ENCODE peak calls at places on chromosomes 7 and 10, in ten cellular contexts. A is osteoblast; D is fibroblast of lung; C is HCT116; B is OCI-LY7; H is K562; J is upper lobe of right lung; U is Peyer's patch; S is CD4-positive, CD25-positive, alpha-beta regulatory T cell; X is uterus. W is an unnamed sample.

GRCh38 chr10:125691160-125691981 is 8.4 kb upstream of the TEX36 start:
- DNase-seq in U (no peak), B (no peak), H (no peak), J (no peak), S (no peak), A (no peak), C (no peak), D (peak; percentile 95), X (no peak), W (no peak)

GRCh38 chr7:741191-741671 is 14.2 kb upstream of the PRKAR1B start:
- DNase-seq in U (no peak), X (no peak), C (no peak), A (peak; percentile 82), S (no peak), D (no peak), B (no peak), J (peak; percentile 55), H (no peak), W (no peak)

GRCh38 chr10:24723386-24723787 is 300 bp downstream of the ARHGAP21 start:
- DNase-seq in C (no peak), A (peak; percentile 88), D (peak; percentile 42), S (no peak), H (peak; percentile 38), B (peak; percentile 54), J (no peak), X (no peak), U (peak; percentile 65), W (peak; percentile 37)

GRCh38 chr10:124558339-124558685 is 96.7 kb downstream of the LHPP start:
- DNase-seq in S (no peak), H (no peak), D (no peak), X (no peak), C (no peak), A (no peak), U (no peak), J (no peak), B (no peak), W (peak; percentile 27)

GRCh38 chr7:13090959-13091358 is 403.5 kb downstream of the ARL4A start:
- DNase-seq in U (no peak), D (no peak), H (no peak), A (no peak), C (no peak), X (no peak), S (no peak), J (no peak), B (no peak), W (no peak)

GRCh38 chr10:61943699-61944444 is 42.4 kb downstream of the ARID5B start:
- DNase-seq in A (peak; percentile 37), H (no peak), B (peak; percentile 68), X (no peak), D (peak; percentile 77), U (no peak), J (no peak), S (no peak), C (no peak), W (no peak)

GRCh38 chr10:50558368-50558767 is 65.4 kb downstream of the SGMS1 start:
- DNase-seq in J (no peak), H (no peak), U (no peak), X (no peak), B (no peak), S (no peak), A (no peak), D (peak; percentile 68), C (no peak), W (no peak)

GRCh38 chr10:119734396-119735332 is 8.8 kb downstream of the INPP5F start:
- DNase-seq in U (no peak), A (peak; percentile 65), C (peak; percentile 41), X (no peak), J (no peak), S (no peak), B (no peak), H (no peak), D (peak; percentile 79), W (no peak)

GRCh38 chr7:18458830-18459229 is 36.7 kb upstream of the HDAC9 start:
- DNase-seq in S (no peak), X (no peak), U (no peak), J (no peak), A (no peak), H (no peak), C (no peak), D (peak; percentile 79), B (no peak), W (no peak)

GRCh38 chr10:102230264-102230860 is 4.3 kb downstream of the ELOVL3 start:
- DNase-seq in X (peak; percentile 33), J (peak; percentile 76), C (peak; percentile 91), S (peak; percentile 23), B (no peak), U (peak; percentile 56), D (peak; percentile 60), H (peak; percentile 54), A (peak; percentile 92), W (peak; percentile 84)

GRCh38 chr7:80876894-80877414 is 41.9 kb downstream of the SEMA3C start:
- DNase-seq in D (peak; percentile 85), X (no peak), S (no peak), U (peak; percentile 59), C (peak; percentile 36), B (no peak), A (no peak), J (no peak), H (no peak), W (no peak)
- H3K27ac ChIP-seq in D (no peak overlapping the region), X (no peak overlapping the region), S (no peak overlapping the region), U (no peak overlapping the region), C (peak overlapping the region; percentile 23), B (no peak overlapping the region), A (peak overlapping the region; percentile 25), J (no peak overlapping the region), H (no peak overlapping the region), W (no peak overlapping the region)

GRCh38 chr10:73060173-73060572 is 36.5 kb downstream of the P4HA1 start:
- DNase-seq in U (no peak), B (no peak), J (no peak), C (no peak), S (no peak), H (no peak), X (no peak), A (no peak), D (no peak), W (no peak)

GRCh38 chr10:73058057-73058591 is 38.5 kb downstream of the P4HA1 start:
- DNase-seq in B (no peak), U (no peak), A (no peak), J (no peak), H (no peak), D (no peak), S (no peak), C (no peak), X (no peak), W (no peak)

GRCh38 chr10:73060738-73061635 is 35.7 kb downstream of the P4HA1 start:
- DNase-seq in H (peak; percentile 43), X (no peak), B (peak; percentile 48), C (peak; percentile 19), U (no peak), J (no peak), A (peak; percentile 67), S (no peak), D (no peak), W (no peak)

GRCh38 chr10:73065441-73065840 is 31.2 kb downstream of the P4HA1 start:
- DNase-seq in B (no peak), H (no peak), S (no peak), U (no peak), J (no peak), C (no peak), D (no peak), A (no peak), X (no peak), W (no peak)

GRCh38 chr10:73061743-73062142 is 34.9 kb downstream of the P4HA1 start:
- DNase-seq in C (no peak), J (no peak), U (no peak), D (no peak), S (no peak), H (no peak), X (no peak), B (no peak), A (no peak), W (no peak)
- H3K36me3 ChIP-seq in C (peaks cover 5% of the 10 kb centered on the region), J (peaks cover 35% of the 10 kb centered on the region), U (no peaks in the 10 kb centered on the region), D (peaks cover 4% of the 10 kb centered on the region), S (peaks cover 11% of the 10 kb centered on the region), H (peaks cover 65% of the 10 kb centered on the region), X (no peaks in the 10 kb centered on the region), B (peaks cover 64% of the 10 kb centered on the region), A (peaks cover 24% of the 10 kb centered on the region), W (peaks cover 35% of the 10 kb centered on the region)

DNA sequence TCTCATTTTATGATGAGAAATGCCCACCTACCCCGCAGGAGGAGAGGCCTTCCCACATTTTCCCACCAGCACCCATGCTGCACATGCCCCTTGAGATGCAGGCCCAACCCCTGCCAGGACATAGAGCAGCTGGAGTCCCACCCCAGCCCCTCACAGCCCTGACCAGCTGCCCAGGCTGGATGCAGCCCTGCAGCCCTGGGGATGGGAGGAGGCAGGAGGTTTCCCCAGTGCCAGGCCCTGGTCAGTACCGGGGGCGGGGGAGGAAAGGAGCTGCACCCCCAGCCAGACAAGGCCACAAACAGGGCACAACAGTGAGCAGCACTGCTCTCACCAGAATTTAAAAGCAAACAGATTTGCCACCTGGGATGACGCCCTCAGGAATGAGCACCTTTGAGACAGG is 196.1 kb downstream of the PTPRN2 start:
- DNase-seq in A (peak; percentile 37), J (peak; percentile 49), C (no peak), U (no peak), H (no peak), S (no peak), D (no peak), B (no peak), X (no peak), W (no peak)
- H3K9me3 ChIP-seq in A (no peaks in the 10 kb centered on the region), J (no peaks in the 10 kb centered on the region), C (no peaks in the 10 kb centered on the region), U (no peaks in the 10 kb centered on the region), H (no peaks in the 10 kb centered on the region), S (no peaks in the 10 kb centered on the region), D (no peaks in the 10 kb centered on the region), B (no peaks in the 10 kb centered on the region), X (no peaks in the 10 kb centered on the region), W (no peaks in the 10 kb centered on the region)

GRCh38 chr7:23385120-23385519 is 85.2 kb downstream of the IGF2BP3 start:
- DNase-seq in C (no peak), A (no peak), X (no peak), H (no peak), B (no peak), S (no peak), U (no peak), J (no peak), D (no peak), W (no peak)
- H3K27ac ChIP-seq in C (no peak overlapping the region), A (no peak overlapping the region), X (no peak overlapping the region), H (no peak overlapping the region), B (no peak overlapping the region), S (no peak overlapping the region), U (no peak overlapping the region), J (no peak overlapping the region), D (no peak overlapping the region), W (no peak overlapping the region)

W was measured in left lung.